ENCODE peak calls at places on chromosomes 4 and X, in seven cellular contexts. B is lung, O is non-pigmented ciliary epithelial cell, A is HAP-1, F is amniotic stem cell, Q is GM12865, Z is heart right ventricle. C is an unnamed sample.
A peak's percentile ranks its signal among the peaks of the same experiment; 100 is the strongest.

GRCh38 chr4:22677780-22678179 is 15.0 kb upstream of the GBA3 start:
- DNase-seq in B (no peak), O (no peak), A (no peak), F (no peak), Q (no peak), Z (no peak), C (no peak)

GRCh38 chr4:77393981-77394380 is 211.6 kb upstream of the CXCL13 start:
- DNase-seq in B (no peak), O (no peak), A (no peak), F (no peak), Q (no peak), Z (no peak), C (no peak)

GRCh38 chrX:37599735-37600134 is 28.3 kb downstream of the LANCL3 start:
- DNase-seq in B (peak; percentile 45), O (no peak), A (no peak), F (no peak), Q (no peak), Z (no peak), C (no peak)

GRCh38 chrX:50812995-50813842 is 775 bp downstream of the SHROOM4 start:
- DNase-seq in B (peak; percentile 34), O (no peak), A (peak; percentile 23), F (no peak), Q (peak; percentile 8), Z (peak; percentile 45), C (peak; percentile 73)

GRCh38 chrX:18490816-18491215 is 65.4 kb downstream of the CDKL5 start:
- DNase-seq in B (no peak), O (no peak), A (no peak), F (no peak), Q (no peak), Z (no peak), C (no peak)

GRCh38 chr4:28636971-28637370 is 1776.3 kb downstream of the STIM2 start:
- DNase-seq in B (no peak), O (no peak), A (no peak), F (no peak), Q (no peak), Z (no peak), C (no peak)

GRCh38 chr4:165418116-165418515 is 39.3 kb downstream of the CPE start:
- DNase-seq in B (no peak), O (no peak), A (no peak), F (no peak), Q (no peak), Z (no peak), C (no peak)

GRCh38 chr4:172758586-172759340 is 409.8 kb upstream of the GALNT7 start:
- DNase-seq in B (no peak), O (peak; percentile 63), A (no peak), F (peak; percentile 84), Q (no peak), Z (no peak), C (no peak)

GRCh38 chr4:41661447-41662076 is 87.0 kb downstream of the PHOX2B start:
- DNase-seq in B (peak; percentile 54), O (no peak), A (peak; percentile 34), F (peak; percentile 36), Q (peak; percentile 43), Z (peak; percentile 60), C (peak; percentile 51)

GRCh38 chr4:55435136-55435535 is 39.4 kb downstream of the TMEM165 start:
- DNase-seq in B (no peak), O (no peak), A (no peak), F (no peak), Q (peak; percentile 48), Z (no peak), C (no peak)

GRCh38 chr4:8211737-8212581 is 12.9 kb downstream of the SH3TC1 start:
- DNase-seq in B (no peak), O (no peak), A (no peak), F (no peak), Q (no peak), Z (no peak), C (peak; percentile 47)

GRCh38 chr4:10762541-10762940 is 78.0 kb upstream of the CLNK start:
- DNase-seq in B (no peak), O (peak; percentile 96), A (no peak), F (peak; percentile 29), Q (no peak), Z (no peak), C (no peak)

GRCh38 chr4:76748649-76749048 is 149.3 kb downstream of the SOWAHB start:
- DNase-seq in B (no peak), O (no peak), A (peak; percentile 62), F (no peak), Q (peak; percentile 75), Z (no peak), C (no peak)

GRCh38 chr4:186685744-186686143 is 37.9 kb downstream of the FAT1 start:
- DNase-seq in B (no peak), O (peak; percentile 74), A (no peak), F (peak; percentile 26), Q (no peak), Z (no peak), C (no peak)

GRCh38 chr4:151921811-151922210 is 161.0 kb upstream of the GATB start:
- DNase-seq in B (no peak), O (peak; percentile 9), A (no peak), F (peak; percentile 13), Q (no peak), Z (no peak), C (no peak)

GRCh38 chrX:153821066-153821465 is 9.3 kb downstream of the PDZD4 start:
- DNase-seq in B (no peak), O (no peak), A (no peak), F (no peak), Q (no peak), Z (no peak), C (no peak)

GRCh38 chrX:54721424-54721823 is 76.6 kb downstream of the ITIH6 start:
- DNase-seq in B (no peak), O (no peak), A (no peak), F (no peak), Q (no peak), Z (no peak), C (no peak)